ENCODE peak calls at places on chromosomes 5 and 9, in five cellular contexts. P is SK-N-SH, R is stomach, B is A549, D is GM12878. A is an unnamed sample.
A peak's percentile ranks its signal among the peaks of the same experiment; 100 is the strongest.

GRCh38 chr9:104765138-104765537 is 1.2 kb downstream of the NIPSNAP3B start:
- DNase-seq in P (no peak), R (no peak), B (no peak), D (no peak), A (no peak)

GRCh38 chr5:2685651-2686050 is 65.8 kb downstream of the IRX2 start:
- DNase-seq in P (no peak), R (no peak), B (no peak), D (no peak), A (no peak)

GRCh38 chr9:125066839-125067619 is 76.3 kb downstream of the SCAI start:
- DNase-seq in P (no peak), R (no peak), B (no peak), D (no peak), A (no peak)

GRCh38 chr9:78428640-78429039 is 131.7 kb downstream of the PSAT1 start:
- DNase-seq in P (no peak), R (no peak), B (no peak), D (no peak), A (no peak)

GRCh38 chr9:93148721-93149120 is 14.7 kb upstream of the NINJ1 start:
- DNase-seq in P (no peak), R (no peak), B (no peak), D (no peak), A (no peak)

GRCh38 chr9:131667576-131667975 is 72.3 kb downstream of the RAPGEF1 start:
- DNase-seq in P (no peak), R (no peak), B (no peak), D (no peak), A (no peak)

GRCh38 chr5:72427488-72428437 is 79.4 kb downstream of the ZNF366 start:
- DNase-seq in P (no peak), R (no peak), B (no peak), D (no peak), A (no peak)

GRCh38 chr9:128409998-128410397 is 10.7 kb upstream of the CERCAM start:
- DNase-seq in P (no peak), R (no peak), B (no peak), D (no peak), A (no peak)

GRCh38 chr5:137201876-137202275 is 297.2 kb downstream of the SPOCK1 start:
- DNase-seq in P (no peak), R (no peak), B (no peak), D (no peak), A (no peak)

GRCh38 chr5:10329808-10330481 is 22.2 kb upstream of the CMBL start:
- DNase-seq in P (peak; percentile 42), R (peak; percentile 74), B (no peak), D (no peak), A (no peak)

GRCh38 chr5:139958749-139959148 is 84.3 kb downstream of the NRG2 start:
- DNase-seq in P (no peak), R (no peak), B (no peak), D (no peak), A (no peak)

GRCh38 chr5:122138356-122138755 is 9.0 kb downstream of the ZNF474 start:
- DNase-seq in P (no peak), R (no peak), B (no peak), D (no peak), A (no peak)

GRCh38 chr9:127955294-127956015 is 17.8 kb upstream of the DPM2 start:
- DNase-seq in P (peak; percentile 79), R (peak; percentile 85), B (peak; percentile 99), D (no peak), A (no peak)

GRCh38 chr5:111398013-111398412 is 114.3 kb downstream of the STARD4 start:
- DNase-seq in P (no peak), R (no peak), B (no peak), D (no peak), A (no peak)

GRCh38 chr5:136749016-136749415 is 383.7 kb upstream of the TRPC7 start:
- DNase-seq in P (no peak), R (no peak), B (no peak), D (no peak), A (peak; percentile 37)

GRCh38 chr9:19495186-19496028 is 86.6 kb downstream of the ACER2 start:
- DNase-seq in P (no peak), R (no peak), B (no peak), D (no peak), A (peak; percentile 90)

GRCh38 chr9:19490269-19490668 is 81.5 kb downstream of the ACER2 start:
- DNase-seq in P (no peak), R (no peak), B (no peak), D (no peak), A (no peak)

GRCh38 chr9:19493174-19493811 is 84.5 kb downstream of the ACER2 start:
- DNase-seq in P (peak; percentile 73), R (peak; percentile 32), B (peak; percentile 62), D (peak; percentile 11), A (no peak)

GRCh38 chr9:19493845-19494244 is 85.0 kb downstream of the ACER2 start:
- DNase-seq in P (no peak), R (no peak), B (no peak), D (no peak), A (no peak)

GRCh38 chr9:19492775-19493173 is 84.0 kb downstream of the ACER2 start:
- DNase-seq in P (no peak), R (no peak), B (no peak), D (no peak), A (no peak)
- TF ChIP-seq EP300 in P (no peak), R (no peak), B (no peak), D (no peak), A (no peak)

GRCh38 chr5:141617128-141617527 is 1.7 kb downstream of the DIAPH1 start:
- DNase-seq in P (no peak), R (no peak), B (no peak), D (no peak), A (no peak)

GRCh38 chr5:141617682-141618029 is 1.1 kb downstream of the DIAPH1 start:
- DNase-seq in P (no peak), R (no peak), B (no peak), D (no peak), A (no peak)

GRCh38 chr5:141615991-141616715 is 2.6 kb downstream of the DIAPH1 start:
- DNase-seq in P (no peak), R (no peak), B (no peak), D (no peak), A (no peak)

GRCh38 chr5:141618030-141618803 is 583 bp downstream of the DIAPH1 start:
- DNase-seq in P (peak; percentile 50), R (peak; percentile 88), B (peak; percentile 55), D (no peak), A (no peak)

DNA sequence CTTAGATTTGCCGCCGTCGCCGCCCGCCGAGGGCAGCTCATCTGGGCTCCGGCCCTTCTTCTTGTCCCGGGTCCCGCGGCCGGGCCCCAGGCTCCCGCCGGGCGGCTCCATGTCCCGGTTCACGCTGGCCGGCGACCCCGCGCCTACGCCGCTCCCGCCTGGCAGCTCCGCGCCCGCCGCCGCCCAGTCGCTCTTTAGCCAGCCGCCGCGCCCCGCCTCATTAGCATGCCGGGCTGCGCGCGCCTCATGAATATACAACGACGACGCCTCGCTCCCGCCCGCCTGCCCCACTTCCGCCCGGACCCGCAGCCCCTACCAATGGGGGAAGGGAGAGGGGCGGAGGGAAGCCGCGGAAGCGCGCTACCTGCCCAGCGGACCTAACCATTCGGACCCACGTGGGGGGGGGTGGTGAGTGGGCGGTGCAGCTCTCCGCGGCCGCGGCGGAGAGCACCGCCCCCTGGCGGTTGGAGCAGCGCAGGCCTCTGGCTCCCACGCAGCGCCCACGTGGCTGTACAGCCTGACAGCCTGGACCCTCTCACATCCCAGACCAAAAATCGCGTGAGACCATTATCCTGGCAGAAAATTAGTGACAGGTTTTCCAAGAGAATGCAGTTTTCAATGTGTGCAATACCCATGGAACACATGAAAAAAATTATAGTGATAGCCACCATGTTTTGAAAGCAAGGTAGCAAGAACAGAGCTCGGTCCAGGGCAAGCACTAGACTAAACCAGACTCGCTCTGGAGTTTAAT is at the start of gene DIAPH1:
- DNase-seq in P (peak; percentile 99), R (peak; percentile 99), B (peak; percentile 85), D (peak; percentile 91), A (peak; percentile 99)
- TF ChIP-seq EP300 in P (peak; percentile 14), R (no peak), B (no peak), D (peak; percentile 55), A (no peak)

GRCh38 chr5:173329370-173330150 is 1.3 kb upstream of the STC2 start:
- DNase-seq in P (peak; percentile 81), R (no peak), B (no peak), D (peak; percentile 25), A (no peak)

GRCh38 chr5:173327084-173327947 is 898 bp downstream of the STC2 start:
- DNase-seq in P (peak; percentile 63), R (no peak), B (peak; percentile 45), D (no peak), A (no peak)

GRCh38 chr5:173326501-173326960 is 1.7 kb downstream of the STC2 start:
- DNase-seq in P (no peak), R (no peak), B (no peak), D (no peak), A (no peak)

GRCh38 chr5:173328896-173329369 is 719 bp upstream of the STC2 start:
- DNase-seq in P (no peak), R (no peak), B (peak; percentile 47), D (no peak), A (no peak)

GRCh38 chr5:173327948-173328895 is at the start of gene STC2:
- DNase-seq in P (peak; percentile 88), R (peak; percentile 73), B (peak; percentile 97), D (peak; percentile 15), A (no peak)
- TF ChIP-seq EP300 in P (no peak), R (no peak), B (no peak), D (no peak), A (no peak)

GRCh38 chr9:13674926-13675637 is 395.6 kb upstream of the MPDZ start:
- DNase-seq in P (no peak), R (no peak), B (no peak), D (no peak), A (no peak)
- TF ChIP-seq EP300 in P (no peak), R (no peak), B (no peak), D (no peak), A (no peak)

DNA sequence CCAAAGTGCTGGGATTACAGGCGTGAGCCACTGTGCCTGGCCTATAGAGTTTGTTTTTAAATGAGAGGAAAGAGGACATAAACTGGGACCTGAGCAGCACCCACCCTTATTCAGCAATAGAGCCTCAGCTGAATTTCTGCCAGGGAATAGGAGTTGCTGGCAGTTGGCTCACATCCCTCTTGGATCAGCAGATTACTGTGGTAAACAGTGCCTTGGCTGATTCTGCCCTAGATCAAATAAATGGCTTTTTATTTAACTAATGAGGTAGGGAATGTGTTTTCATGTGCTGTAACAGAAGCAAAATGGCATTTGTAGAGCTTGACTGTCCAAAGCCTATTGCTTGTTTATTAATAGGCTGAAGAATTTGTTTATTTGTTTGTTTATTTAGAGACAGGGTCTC is 2.1 kb downstream of the ARHGEF37 start:
- DNase-seq in P (no peak), R (peak; percentile 76), B (no peak), D (no peak), A (no peak)
- TF ChIP-seq EP300 in P (no peak), R (no peak), B (no peak), D (no peak), A (no peak)

A was measured in esophagus muscularis mucosa.